ENCODE peak calls at places on chromosome 2, in five cellular contexts. One of them, this sample, is unnamed.

GRCh38 chr2:237604960-237605359 is 14.4 kb upstream of the RAB17 start:
- DNase-seq in pancreas: no peak
- DNase-seq in CD8-positive, alpha-beta T cell: no peak
- DNase-seq in PC-3: peak; percentile 30
- DNase-seq in transverse colon: no peak
- DNase-seq in this sample: no peak

GRCh38 chr2:46367286-46367685 is 70.1 kb downstream of the EPAS1 start:
- DNase-seq in pancreas: no peak
- DNase-seq in CD8-positive, alpha-beta T cell: no peak
- DNase-seq in PC-3: no peak
- DNase-seq in transverse colon: no peak
- DNase-seq in this sample: no peak

GRCh38 chr2:30627162-30627561 is 180.1 kb downstream of the CAPN13 start:
- DNase-seq in pancreas: no peak
- DNase-seq in CD8-positive, alpha-beta T cell: no peak
- DNase-seq in PC-3: no peak
- DNase-seq in transverse colon: no peak
- DNase-seq in this sample: no peak

GRCh38 chr2:207734264-207734635 is 22.8 kb downstream of the CCNYL1 start:
- DNase-seq in pancreas: no peak
- DNase-seq in CD8-positive, alpha-beta T cell: no peak
- DNase-seq in PC-3: peak; percentile 70
- DNase-seq in transverse colon: no peak
- DNase-seq in this sample: no peak

GRCh38 chr2:5914831-5915611 is 222.8 kb downstream of the SOX11 start:
- DNase-seq in pancreas: no peak
- DNase-seq in CD8-positive, alpha-beta T cell: no peak
- DNase-seq in PC-3: peak; percentile 2
- DNase-seq in transverse colon: no peak
- DNase-seq in this sample: peak; percentile 31

GRCh38 chr2:236689393-236689700 is 119.7 kb downstream of the ACKR3 start:
- DNase-seq in pancreas: peak; percentile 3
- DNase-seq in CD8-positive, alpha-beta T cell: no peak
- DNase-seq in PC-3: no peak
- DNase-seq in transverse colon: no peak
- DNase-seq in this sample: no peak

GRCh38 chr2:206274434-206275273 is at the start of gene ZDBF2:
- DNase-seq in pancreas: peak; percentile 87
- DNase-seq in CD8-positive, alpha-beta T cell: no peak
- DNase-seq in PC-3: peak; percentile 38
- DNase-seq in transverse colon: peak; percentile 59
- DNase-seq in this sample: peak; percentile 14

GRCh38 chr2:16617282-16618266 is 48.1 kb downstream of the CYRIA start:
- DNase-seq in pancreas: no peak
- DNase-seq in CD8-positive, alpha-beta T cell: no peak
- DNase-seq in PC-3: no peak
- DNase-seq in transverse colon: no peak
- DNase-seq in this sample: no peak

GRCh38 chr2:220269421-220269820 is 642.0 kb downstream of the SLC4A3 start:
- DNase-seq in pancreas: no peak
- DNase-seq in CD8-positive, alpha-beta T cell: no peak
- DNase-seq in PC-3: no peak
- DNase-seq in transverse colon: no peak
- DNase-seq in this sample: no peak

GRCh38 chr2:42513252-42513918 is 19.6 kb upstream of the KCNG3 start:
- DNase-seq in pancreas: no peak
- DNase-seq in CD8-positive, alpha-beta T cell: no peak
- DNase-seq in PC-3: peak; percentile 78
- DNase-seq in transverse colon: peak; percentile 34
- DNase-seq in this sample: no peak

GRCh38 chr2:20052872-20053281 is 1.4 kb upstream of the LAPTM4A start:
- DNase-seq in pancreas: no peak
- DNase-seq in CD8-positive, alpha-beta T cell: no peak
- DNase-seq in PC-3: peak; percentile 73
- DNase-seq in transverse colon: peak; percentile 79
- DNase-seq in this sample: peak; percentile 61

GRCh38 chr2:16075045-16076012 is 135.0 kb downstream of the MYCN start:
- DNase-seq in pancreas: no peak
- DNase-seq in CD8-positive, alpha-beta T cell: no peak
- DNase-seq in PC-3: no peak
- DNase-seq in transverse colon: no peak
- DNase-seq in this sample: no peak

GRCh38 chr2:201262718-201263117 is 2.4 kb downstream of the CASP8 start:
- DNase-seq in pancreas: no peak
- DNase-seq in CD8-positive, alpha-beta T cell: no peak
- DNase-seq in PC-3: no peak
- DNase-seq in transverse colon: no peak
- DNase-seq in this sample: no peak

GRCh38 chr2:160402997-160403979 is 90.3 kb downstream of the RBMS1 start:
- DNase-seq in pancreas: no peak
- DNase-seq in CD8-positive, alpha-beta T cell: no peak
- DNase-seq in PC-3: no peak
- DNase-seq in transverse colon: no peak
- DNase-seq in this sample: no peak

GRCh38 chr2:189474526-189474925 is 33.3 kb downstream of the WDR75 start:
- DNase-seq in pancreas: no peak
- DNase-seq in CD8-positive, alpha-beta T cell: no peak
- DNase-seq in PC-3: no peak
- DNase-seq in transverse colon: no peak
- DNase-seq in this sample: no peak

GRCh38 chr2:215425021-215425782 is 10.7 kb downstream of the FN1 start:
- DNase-seq in pancreas: no peak
- DNase-seq in CD8-positive, alpha-beta T cell: no peak
- DNase-seq in PC-3: no peak
- DNase-seq in transverse colon: no peak
- DNase-seq in this sample: no peak

GRCh38 chr2:15932394-15933183 is 7.8 kb upstream of the MYCN start:
- DNase-seq in pancreas: no peak
- DNase-seq in CD8-positive, alpha-beta T cell: no peak
- DNase-seq in PC-3: no peak
- DNase-seq in transverse colon: no peak
- DNase-seq in this sample: no peak

GRCh38 chr2:170530284-170530745 is 184.8 kb upstream of the SP5 start:
- DNase-seq in pancreas: peak; percentile 71
- DNase-seq in CD8-positive, alpha-beta T cell: no peak
- DNase-seq in PC-3: peak; percentile 74
- DNase-seq in transverse colon: peak; percentile 79
- DNase-seq in this sample: peak; percentile 73

GRCh38 chr2:207351171-207351570 is 178.6 kb upstream of the CREB1 start:
- DNase-seq in pancreas: no peak
- DNase-seq in CD8-positive, alpha-beta T cell: no peak
- DNase-seq in PC-3: no peak
- DNase-seq in transverse colon: no peak
- DNase-seq in this sample: no peak

GRCh38 chr2:176744156-176744555 is 468.4 kb upstream of the HNRNPA3 start:
- DNase-seq in pancreas: no peak
- DNase-seq in CD8-positive, alpha-beta T cell: no peak
- DNase-seq in PC-3: no peak
- DNase-seq in transverse colon: no peak
- DNase-seq in this sample: no peak
- H3K27ac ChIP-seq in pancreas: no peak overlapping the region
- H3K27ac ChIP-seq in CD8-positive, alpha-beta T cell: no peak overlapping the region
- H3K27ac ChIP-seq in PC-3: no peak overlapping the region
- H3K27ac ChIP-seq in transverse colon: no peak overlapping the region
- H3K27ac ChIP-seq in this sample: no peak overlapping the region

GRCh38 chr2:27263287-27264252 is 723 bp upstream of the SLC30A3 start:
- DNase-seq in pancreas: peak; percentile 54
- DNase-seq in CD8-positive, alpha-beta T cell: no peak
- DNase-seq in PC-3: no peak
- DNase-seq in transverse colon: no peak
- DNase-seq in this sample: no peak
- H3K27me3 ChIP-seq in pancreas: no peaks in the 10 kb centered on the region
- H3K27me3 ChIP-seq in CD8-positive, alpha-beta T cell: peaks cover 34% of the 10 kb centered on the region
- H3K27me3 ChIP-seq in PC-3: peaks cover 54% of the 10 kb centered on the region
- H3K27me3 ChIP-seq in transverse colon: peaks cover 100% of the 10 kb centered on the region
- H3K27me3 ChIP-seq in this sample: peaks cover 64% of the 10 kb centered on the region

GRCh38 chr2:65856423-65856822 is 424.0 kb upstream of the SPRED2 start:
- DNase-seq in pancreas: no peak
- DNase-seq in CD8-positive, alpha-beta T cell: no peak
- DNase-seq in PC-3: no peak
- DNase-seq in transverse colon: no peak
- DNase-seq in this sample: no peak

DNA sequence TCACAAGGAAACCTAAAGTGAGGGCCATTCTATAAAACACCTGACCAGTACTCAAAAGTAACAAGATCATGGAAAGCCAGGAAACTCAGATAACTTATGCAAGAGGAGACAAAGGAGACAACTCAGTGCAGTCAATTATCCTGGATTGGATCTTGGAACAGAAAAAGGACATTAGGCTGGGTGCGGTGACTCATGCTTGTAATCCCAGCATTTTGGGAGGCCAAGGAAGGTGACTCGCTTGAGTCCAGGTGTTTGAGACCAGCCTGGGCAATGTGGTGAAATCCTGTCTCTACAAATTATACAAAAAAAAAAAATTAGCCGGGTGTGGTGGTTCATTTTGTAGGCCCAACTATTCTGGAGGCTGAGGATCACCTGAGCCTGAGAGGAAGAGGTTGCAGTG is 424.5 kb upstream of the SPRED2 start:
- DNase-seq in pancreas: no peak
- DNase-seq in CD8-positive, alpha-beta T cell: no peak
- DNase-seq in PC-3: no peak
- DNase-seq in transverse colon: no peak
- DNase-seq in this sample: no peak
- H3K27ac ChIP-seq in pancreas: no peak overlapping the region
- H3K27ac ChIP-seq in CD8-positive, alpha-beta T cell: no peak overlapping the region
- H3K27ac ChIP-seq in PC-3: no peak overlapping the region
- H3K27ac ChIP-seq in transverse colon: no peak overlapping the region
- H3K27ac ChIP-seq in this sample: no peak overlapping the region

DNA sequence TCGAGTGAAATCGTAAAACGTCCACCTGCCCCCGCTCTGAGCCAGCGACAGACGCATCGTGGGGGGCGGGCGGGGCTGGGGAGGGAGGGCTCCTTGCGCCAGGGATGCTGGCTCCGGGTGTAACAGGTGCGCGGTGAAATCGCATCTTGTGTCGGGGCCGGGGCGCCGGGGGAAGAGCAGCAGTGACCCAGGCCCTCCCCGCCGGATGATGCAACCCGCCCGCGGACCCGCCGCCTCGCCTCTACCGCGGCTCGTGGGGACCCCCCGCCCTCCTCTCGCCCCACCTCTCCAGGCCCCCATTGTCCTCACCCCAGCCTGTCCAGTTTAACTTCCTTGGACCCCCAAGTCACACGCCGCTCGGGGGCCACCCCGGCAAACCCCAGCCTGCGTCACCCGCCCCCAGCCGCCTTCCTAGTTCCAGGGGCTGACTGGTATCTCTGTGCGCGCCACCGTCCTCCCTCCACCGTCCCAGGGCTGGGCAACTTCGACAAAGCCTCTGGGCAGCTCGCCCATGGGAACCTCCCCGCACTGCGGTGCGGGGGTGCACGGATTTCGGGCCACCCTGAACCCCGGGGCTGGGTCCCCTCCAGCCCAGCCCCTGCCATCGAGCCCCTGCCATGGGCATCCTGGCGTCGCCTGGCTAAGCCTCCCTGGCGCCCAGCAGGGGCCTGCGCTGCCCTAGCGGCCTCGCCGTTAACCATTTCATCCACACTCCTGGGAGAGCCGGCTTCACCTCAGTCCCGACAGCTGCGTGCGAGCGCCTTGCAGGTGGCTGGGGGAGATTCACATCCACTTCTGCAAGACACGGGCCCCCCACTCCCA is 799 bp upstream of the KIF1A start:
- DNase-seq in pancreas: peak; percentile 69
- DNase-seq in CD8-positive, alpha-beta T cell: no peak
- DNase-seq in PC-3: no peak
- DNase-seq in transverse colon: no peak
- DNase-seq in this sample: no peak
- H3K27me3 ChIP-seq in pancreas: no peaks in the 10 kb centered on the region
- H3K27me3 ChIP-seq in CD8-positive, alpha-beta T cell: peaks cover 20% of the 10 kb centered on the region
- H3K27me3 ChIP-seq in PC-3: peaks cover 57% of the 10 kb centered on the region
- H3K27me3 ChIP-seq in transverse colon: peaks cover 85% of the 10 kb centered on the region
- H3K27me3 ChIP-seq in this sample: peaks cover 83% of the 10 kb centered on the region

GRCh38 chr2:173613386-173613785 is 258.7 kb downstream of the CDCA7 start:
- DNase-seq in pancreas: no peak
- DNase-seq in CD8-positive, alpha-beta T cell: no peak
- DNase-seq in PC-3: no peak
- DNase-seq in transverse colon: no peak
- DNase-seq in this sample: no peak

GRCh38 chr2:173612354-173612753 is 257.7 kb downstream of the CDCA7 start:
- DNase-seq in pancreas: no peak
- DNase-seq in CD8-positive, alpha-beta T cell: no peak
- DNase-seq in PC-3: no peak
- DNase-seq in transverse colon: no peak
- DNase-seq in this sample: no peak

DNA sequence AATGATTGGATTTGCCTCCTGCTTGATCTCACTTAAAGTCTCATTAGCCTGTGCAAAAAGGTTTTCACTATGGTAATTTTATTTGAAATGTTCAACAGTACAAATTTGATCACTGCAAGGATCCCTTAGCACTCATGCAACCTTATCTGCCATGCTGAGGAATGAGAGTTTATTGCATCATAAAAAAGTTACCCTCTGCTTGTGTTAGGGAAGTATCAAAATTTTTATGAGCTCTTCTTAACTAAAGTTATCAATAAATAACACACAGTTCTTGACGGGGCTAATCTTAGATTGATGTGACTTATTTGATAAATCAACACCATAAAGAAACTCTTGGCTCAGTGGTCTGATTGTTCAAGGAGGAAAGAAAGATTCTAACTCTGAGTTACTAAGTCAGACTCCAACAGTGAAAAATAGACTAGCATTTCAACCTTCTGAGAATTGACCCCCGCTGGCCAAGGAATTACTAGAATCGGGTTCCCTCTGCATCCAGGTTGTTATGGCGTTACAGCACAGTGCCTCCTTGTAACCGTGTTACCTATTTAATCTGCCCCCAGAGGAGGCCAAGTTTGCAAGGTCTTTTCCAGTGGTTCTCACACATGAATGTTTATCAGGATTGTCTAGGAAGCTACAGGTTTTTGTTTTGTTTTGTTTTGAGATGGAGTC is 259.7 kb downstream of the CDCA7 start:
- DNase-seq in pancreas: no peak
- DNase-seq in CD8-positive, alpha-beta T cell: no peak
- DNase-seq in PC-3: no peak
- DNase-seq in transverse colon: no peak
- DNase-seq in this sample: no peak
- H3K27ac ChIP-seq in pancreas: no peak overlapping the region
- H3K27ac ChIP-seq in CD8-positive, alpha-beta T cell: no peak overlapping the region
- H3K27ac ChIP-seq in PC-3: no peak overlapping the region
- H3K27ac ChIP-seq in transverse colon: no peak overlapping the region
- H3K27ac ChIP-seq in this sample: no peak overlapping the region

DNA sequence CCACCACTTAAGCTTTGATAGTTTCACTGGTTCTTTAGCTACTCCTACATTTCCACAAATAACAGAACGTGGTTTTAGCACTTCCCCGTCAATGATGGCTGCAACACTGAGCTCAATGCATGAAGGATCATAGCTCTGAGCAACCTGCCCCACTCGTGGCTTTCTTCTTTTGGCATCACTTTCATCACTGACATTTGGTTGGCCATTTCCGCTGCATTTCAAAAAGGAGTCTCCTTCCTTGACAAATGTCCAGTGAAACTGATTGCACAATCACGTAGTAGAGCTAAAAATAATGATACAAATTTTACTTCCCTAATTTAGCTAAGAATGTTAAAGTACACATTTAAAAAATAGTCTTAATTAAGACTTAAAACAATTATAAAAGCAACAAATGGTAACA is 205.2 kb upstream of the HDAC4 start:
- DNase-seq in pancreas: no peak
- DNase-seq in CD8-positive, alpha-beta T cell: no peak
- DNase-seq in PC-3: no peak
- DNase-seq in transverse colon: no peak
- DNase-seq in this sample: no peak
- H3K27me3 ChIP-seq in pancreas: no peaks in the 10 kb centered on the region
- H3K27me3 ChIP-seq in CD8-positive, alpha-beta T cell: no peaks in the 10 kb centered on the region
- H3K27me3 ChIP-seq in PC-3: peaks cover 96% of the 10 kb centered on the region
- H3K27me3 ChIP-seq in transverse colon: peaks cover 5% of the 10 kb centered on the region
- H3K27me3 ChIP-seq in this sample: peaks cover 68% of the 10 kb centered on the region

GRCh38 chr2:8584174-8585066 is 97.4 kb upstream of the ID2 start:
- DNase-seq in pancreas: no peak
- DNase-seq in CD8-positive, alpha-beta T cell: no peak
- DNase-seq in PC-3: no peak
- DNase-seq in transverse colon: no peak
- DNase-seq in this sample: no peak
- H3K27ac ChIP-seq in pancreas: peak overlapping the region; percentile 52
- H3K27ac ChIP-seq in CD8-positive, alpha-beta T cell: no peak overlapping the region
- H3K27ac ChIP-seq in PC-3: no peak overlapping the region
- H3K27ac ChIP-seq in transverse colon: peak overlapping the region; percentile 56
- H3K27ac ChIP-seq in this sample: no peak overlapping the region